ENCODE peak calls at places on chromosomes 2 and 18, in eight cellular contexts. One of them, this sample, is unnamed.

GRCh38 chr2:86011449-86011941 is 94.2 kb downstream of the POLR1A start:
- DNase-seq in testis: no peak
- DNase-seq in prostate gland: peak
- DNase-seq in A549: no peak
- DNase-seq in suprapubic skin: peak
- DNase-seq in body of pancreas: no peak
- DNase-seq in IMR-90: no peak
- DNase-seq in heart left ventricle: no peak
- DNase-seq in this sample: no peak

GRCh38 chr2:239465017-239466001 is 64.5 kb upstream of the HDAC4 start:
- DNase-seq in testis: peak
- DNase-seq in prostate gland: no peak
- DNase-seq in A549: peak
- DNase-seq in suprapubic skin: peak
- DNase-seq in body of pancreas: peak
- DNase-seq in IMR-90: no peak
- DNase-seq in heart left ventricle: peak
- DNase-seq in this sample: peak

GRCh38 chr2:73112026-73112912 is 479 bp downstream of the RAB11FIP5 start:
- DNase-seq in testis: peak
- DNase-seq in prostate gland: no peak
- DNase-seq in A549: no peak
- DNase-seq in suprapubic skin: peak
- DNase-seq in body of pancreas: peak
- DNase-seq in IMR-90: peak
- DNase-seq in heart left ventricle: peak
- DNase-seq in this sample: no peak

GRCh38 chr2:172449916-172450550 is 22.6 kb downstream of the ITGA6 start:
- DNase-seq in testis: no peak
- DNase-seq in prostate gland: no peak
- DNase-seq in A549: no peak
- DNase-seq in suprapubic skin: peak
- DNase-seq in body of pancreas: no peak
- DNase-seq in IMR-90: peak
- DNase-seq in heart left ventricle: no peak
- DNase-seq in this sample: no peak

GRCh38 chr18:14914126-14914525 is 166.2 kb downstream of the ANKRD30B start:
- DNase-seq in testis: no peak
- DNase-seq in prostate gland: no peak
- DNase-seq in A549: no peak
- DNase-seq in suprapubic skin: no peak
- DNase-seq in body of pancreas: no peak
- DNase-seq in IMR-90: no peak
- DNase-seq in heart left ventricle: no peak
- DNase-seq in this sample: no peak

GRCh38 chr2:238505119-238505891 is 78.6 kb downstream of the ASB1 start:
- DNase-seq in testis: no peak
- DNase-seq in prostate gland: no peak
- DNase-seq in A549: no peak
- DNase-seq in suprapubic skin: peak
- DNase-seq in body of pancreas: no peak
- DNase-seq in IMR-90: peak
- DNase-seq in heart left ventricle: no peak
- DNase-seq in this sample: no peak

GRCh38 chr2:230582851-230583283 is 129.8 kb upstream of the CAB39 start:
- DNase-seq in testis: no peak
- DNase-seq in prostate gland: no peak
- DNase-seq in A549: no peak
- DNase-seq in suprapubic skin: no peak
- DNase-seq in body of pancreas: no peak
- DNase-seq in IMR-90: peak
- DNase-seq in heart left ventricle: no peak
- DNase-seq in this sample: no peak

GRCh38 chr2:230060672-230061293 is 7.9 kb downstream of the SLC16A14 start:
- DNase-seq in testis: no peak
- DNase-seq in prostate gland: no peak
- DNase-seq in A549: no peak
- DNase-seq in suprapubic skin: no peak
- DNase-seq in body of pancreas: no peak
- DNase-seq in IMR-90: no peak
- DNase-seq in heart left ventricle: no peak
- DNase-seq in this sample: no peak

GRCh38 chr2:16972276-16972675 is 306.6 kb upstream of the CYRIA start:
- DNase-seq in testis: no peak
- DNase-seq in prostate gland: no peak
- DNase-seq in A549: no peak
- DNase-seq in suprapubic skin: no peak
- DNase-seq in body of pancreas: no peak
- DNase-seq in IMR-90: no peak
- DNase-seq in heart left ventricle: no peak
- DNase-seq in this sample: no peak

GRCh38 chr2:47904903-47905453 is 1.3 kb downstream of the FBXO11 start:
- DNase-seq in testis: peak
- DNase-seq in prostate gland: peak
- DNase-seq in A549: peak
- DNase-seq in suprapubic skin: no peak
- DNase-seq in body of pancreas: peak
- DNase-seq in IMR-90: no peak
- DNase-seq in heart left ventricle: peak
- DNase-seq in this sample: peak

DNA sequence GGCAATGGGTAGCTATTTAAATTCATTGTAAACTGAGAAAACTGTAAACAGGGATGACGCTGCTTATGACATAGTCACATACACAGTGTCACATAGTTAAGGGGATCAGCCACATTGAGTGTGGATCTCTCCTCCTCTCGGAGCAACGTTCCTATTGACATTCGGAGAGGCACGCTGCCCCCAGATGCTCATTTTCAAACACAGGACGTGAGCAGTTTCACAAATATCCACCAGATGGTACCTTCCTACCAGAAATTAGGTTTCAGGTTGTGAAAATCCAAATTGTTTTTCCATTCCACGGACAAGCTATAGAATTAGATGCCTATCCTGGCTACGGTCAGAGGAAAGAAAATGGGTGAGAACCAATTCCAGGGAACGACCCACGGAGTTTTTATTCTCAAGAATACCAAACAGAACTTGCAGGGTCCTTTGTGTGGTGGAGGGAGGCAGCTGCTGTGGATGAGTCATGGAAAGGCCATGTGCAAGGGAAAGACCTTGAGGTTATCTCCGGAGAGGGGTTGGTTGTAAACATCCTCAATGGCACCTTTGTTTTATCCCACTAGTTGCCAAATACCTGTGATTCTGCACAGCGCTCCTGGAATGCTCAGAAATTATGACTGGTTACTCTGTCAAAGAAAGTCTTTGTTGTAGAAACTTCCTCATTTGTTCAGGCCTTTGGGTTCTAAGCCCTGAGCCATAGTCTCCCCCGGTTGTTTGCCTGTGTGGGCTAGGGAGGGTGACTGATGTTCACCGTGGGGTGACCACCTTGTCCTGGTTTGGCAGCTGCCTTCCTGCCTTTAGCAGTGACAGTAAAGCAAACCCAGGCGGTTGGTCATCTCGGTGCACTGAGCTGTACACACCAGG is 88.0 kb downstream of the ACTR3 start:
- DNase-seq in testis: peak
- DNase-seq in prostate gland: no peak
- DNase-seq in A549: no peak
- DNase-seq in suprapubic skin: no peak
- DNase-seq in body of pancreas: peak
- DNase-seq in IMR-90: peak
- DNase-seq in heart left ventricle: no peak
- DNase-seq in this sample: peak
- TF ChIP-seq POLR2A in testis: no peak
- TF ChIP-seq POLR2A in prostate gland: no peak
- TF ChIP-seq POLR2A in A549: no peak
- TF ChIP-seq POLR2A in suprapubic skin: no peak
- TF ChIP-seq POLR2A in body of pancreas: peak
- TF ChIP-seq POLR2A in IMR-90: no peak
- TF ChIP-seq POLR2A in heart left ventricle: no peak
- TF ChIP-seq POLR2A in this sample: no peak

GRCh38 chr2:20578895-20579825 is 71.7 kb downstream of the HS1BP3 start:
- DNase-seq in testis: peak
- DNase-seq in prostate gland: peak
- DNase-seq in A549: peak
- DNase-seq in suprapubic skin: peak
- DNase-seq in body of pancreas: peak
- DNase-seq in IMR-90: peak
- DNase-seq in heart left ventricle: peak
- DNase-seq in this sample: peak

GRCh38 chr2:20582600-20583221 is 68.2 kb downstream of the HS1BP3 start:
- DNase-seq in testis: peak
- DNase-seq in prostate gland: no peak
- DNase-seq in A549: no peak
- DNase-seq in suprapubic skin: no peak
- DNase-seq in body of pancreas: no peak
- DNase-seq in IMR-90: no peak
- DNase-seq in heart left ventricle: peak
- DNase-seq in this sample: no peak

GRCh38 chr2:20578266-20578894 is 72.5 kb downstream of the HS1BP3 start:
- DNase-seq in testis: no peak
- DNase-seq in prostate gland: no peak
- DNase-seq in A549: no peak
- DNase-seq in suprapubic skin: no peak
- DNase-seq in body of pancreas: no peak
- DNase-seq in IMR-90: no peak
- DNase-seq in heart left ventricle: no peak
- DNase-seq in this sample: no peak

GRCh38 chr2:20579866-20580265 is 71.0 kb downstream of the HS1BP3 start:
- DNase-seq in testis: peak
- DNase-seq in prostate gland: no peak
- DNase-seq in A549: no peak
- DNase-seq in suprapubic skin: no peak
- DNase-seq in body of pancreas: no peak
- DNase-seq in IMR-90: no peak
- DNase-seq in heart left ventricle: peak
- DNase-seq in this sample: no peak

DNA sequence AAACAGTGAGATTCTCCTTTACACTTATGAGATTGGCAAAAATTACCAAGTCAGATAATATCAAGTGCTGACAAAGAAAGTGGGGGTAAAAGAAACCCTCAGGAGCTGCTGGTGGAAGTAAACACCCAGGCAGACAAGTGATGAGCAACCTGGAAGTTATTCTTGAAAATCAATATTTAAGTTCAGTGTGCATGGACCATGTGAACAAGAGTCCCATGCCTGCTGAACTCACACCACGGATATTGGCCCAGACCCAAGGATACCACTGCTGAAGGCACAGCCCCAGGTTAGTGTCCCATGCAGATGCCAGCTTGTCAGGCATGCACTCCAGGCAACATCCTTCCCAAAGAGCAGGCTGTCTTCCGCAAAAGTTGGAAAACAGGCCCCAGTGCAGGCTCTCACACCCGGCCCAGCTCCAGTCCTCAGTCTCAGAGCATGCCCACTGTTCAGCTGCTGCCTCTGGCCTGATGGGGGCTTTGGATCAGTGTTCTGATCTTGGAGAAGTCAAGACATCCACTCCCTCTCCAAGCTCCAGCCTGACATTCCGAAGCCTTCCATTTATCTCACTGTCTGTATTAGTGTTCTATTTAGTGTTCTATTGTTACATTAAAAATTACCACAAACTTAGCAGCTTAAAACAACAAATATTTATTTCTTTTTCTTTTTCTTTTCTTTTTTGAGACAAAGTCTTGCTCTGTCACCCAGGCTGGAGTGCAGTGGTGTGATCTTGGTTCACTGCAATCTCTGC is 70.0 kb downstream of the HS1BP3 start:
- DNase-seq in testis: no peak
- DNase-seq in prostate gland: no peak
- DNase-seq in A549: no peak
- DNase-seq in suprapubic skin: no peak
- DNase-seq in body of pancreas: no peak
- DNase-seq in IMR-90: peak
- DNase-seq in heart left ventricle: peak
- DNase-seq in this sample: no peak
- H3K27ac ChIP-seq in testis: peak
- H3K27ac ChIP-seq in prostate gland: no peak
- H3K27ac ChIP-seq in A549: peak
- H3K27ac ChIP-seq in suprapubic skin: no peak
- H3K27ac ChIP-seq in body of pancreas: no peak
- H3K27ac ChIP-seq in IMR-90: no peak
- H3K27ac ChIP-seq in heart left ventricle: peak
- H3K27ac ChIP-seq in this sample: peak

GRCh38 chr2:207086136-207086535 is 79.6 kb downstream of the KLF7 start:
- DNase-seq in testis: no peak
- DNase-seq in prostate gland: no peak
- DNase-seq in A549: no peak
- DNase-seq in suprapubic skin: no peak
- DNase-seq in body of pancreas: no peak
- DNase-seq in IMR-90: no peak
- DNase-seq in heart left ventricle: no peak
- DNase-seq in this sample: peak

GRCh38 chr2:207088839-207089238 is 76.9 kb downstream of the KLF7 start:
- DNase-seq in testis: no peak
- DNase-seq in prostate gland: no peak
- DNase-seq in A549: no peak
- DNase-seq in suprapubic skin: no peak
- DNase-seq in body of pancreas: no peak
- DNase-seq in IMR-90: no peak
- DNase-seq in heart left ventricle: no peak
- DNase-seq in this sample: no peak

GRCh38 chr2:207090389-207090788 is 75.4 kb downstream of the KLF7 start:
- DNase-seq in testis: no peak
- DNase-seq in prostate gland: no peak
- DNase-seq in A549: no peak
- DNase-seq in suprapubic skin: no peak
- DNase-seq in body of pancreas: no peak
- DNase-seq in IMR-90: no peak
- DNase-seq in heart left ventricle: no peak
- DNase-seq in this sample: no peak

GRCh38 chr2:207087046-207087902 is 78.5 kb downstream of the KLF7 start:
- DNase-seq in testis: no peak
- DNase-seq in prostate gland: no peak
- DNase-seq in A549: no peak
- DNase-seq in suprapubic skin: no peak
- DNase-seq in body of pancreas: no peak
- DNase-seq in IMR-90: no peak
- DNase-seq in heart left ventricle: no peak
- DNase-seq in this sample: no peak

GRCh38 chr2:207088276-207088675 is 77.5 kb downstream of the KLF7 start:
- DNase-seq in testis: no peak
- DNase-seq in prostate gland: no peak
- DNase-seq in A549: no peak
- DNase-seq in suprapubic skin: no peak
- DNase-seq in body of pancreas: no peak
- DNase-seq in IMR-90: no peak
- DNase-seq in heart left ventricle: no peak
- DNase-seq in this sample: no peak
- TF ChIP-seq POLR2A in testis: no peak
- TF ChIP-seq POLR2A in prostate gland: no peak
- TF ChIP-seq POLR2A in A549: no peak
- TF ChIP-seq POLR2A in suprapubic skin: no peak
- TF ChIP-seq POLR2A in body of pancreas: no peak
- TF ChIP-seq POLR2A in IMR-90: no peak
- TF ChIP-seq POLR2A in heart left ventricle: no peak
- TF ChIP-seq POLR2A in this sample: no peak

DNA sequence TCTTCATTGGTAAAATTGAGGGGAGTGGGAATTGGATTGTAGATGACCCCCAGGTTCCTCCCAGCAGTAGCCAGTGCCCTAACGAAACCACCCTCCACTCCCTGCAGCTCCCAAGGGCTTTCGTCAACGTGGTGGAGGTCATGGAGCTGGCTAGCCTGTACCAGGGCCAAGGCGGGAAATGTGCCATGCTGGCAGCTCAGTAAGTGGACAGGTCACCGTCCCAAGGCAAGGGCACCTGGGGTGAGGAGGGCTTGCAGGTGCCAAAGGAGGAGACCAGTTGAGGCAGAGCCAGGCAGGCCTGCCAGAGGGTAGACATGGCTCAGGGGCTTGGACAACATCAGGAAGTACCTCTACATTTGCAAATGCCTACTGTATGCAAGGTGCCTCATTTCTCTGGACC is 122.6 kb upstream of the PPP1CB start:
- DNase-seq in testis: no peak
- DNase-seq in prostate gland: no peak
- DNase-seq in A549: no peak
- DNase-seq in suprapubic skin: no peak
- DNase-seq in body of pancreas: no peak
- DNase-seq in IMR-90: no peak
- DNase-seq in heart left ventricle: no peak
- DNase-seq in this sample: no peak
- H3K27ac ChIP-seq in testis: no peak
- H3K27ac ChIP-seq in prostate gland: peak
- H3K27ac ChIP-seq in A549: no peak
- H3K27ac ChIP-seq in suprapubic skin: no peak
- H3K27ac ChIP-seq in body of pancreas: no peak
- H3K27ac ChIP-seq in IMR-90: no peak
- H3K27ac ChIP-seq in heart left ventricle: no peak
- H3K27ac ChIP-seq in this sample: no peak